ENCODE peak calls at places on chromosomes 2 and 18, in eight cellular contexts. J, S, O, N, Z, T, F and G are unnamed samples.
A peak's percentile ranks its signal among the peaks of the same experiment; 100 is the strongest.

GRCh38 chr2:191218292-191218898 is 26.8 kb upstream of the MYO1B start:
- DNase-seq in N (peak; percentile 89), Z (no peak), T (peak; percentile 86), F (peak; percentile 15), S (no peak), J (peak; percentile 78), O (peak; percentile 97), G (no peak)

GRCh38 chr2:229610359-229610758 is 104.0 kb downstream of the DNER start:
- DNase-seq in J (no peak), F (no peak), N (peak; percentile 77), Z (no peak), S (no peak), T (peak; percentile 38), O (no peak), G (no peak)

GRCh38 chr2:241598487-241598886 is 38.5 kb downstream of the THAP4 start:
- DNase-seq in T (peak; percentile 31), F (no peak), N (peak; percentile 18), O (peak; percentile 35), J (no peak), S (no peak), Z (no peak), G (no peak)

GRCh38 chr18:42053188-42053781 is 98.3 kb downstream of the PIK3C3 start:
- DNase-seq in F (peak; percentile 19), T (peak; percentile 65), N (peak; percentile 79), J (peak; percentile 77), Z (no peak), S (no peak), O (peak; percentile 33), G (peak; percentile 37)

GRCh38 chr18:47175283-47175894 is 775 bp downstream of the IER3IP1 start:
- DNase-seq in S (no peak), Z (no peak), T (no peak), N (peak; percentile 10), J (no peak), O (no peak), F (no peak), G (no peak)

GRCh38 chr18:48002933-48003365 is 72.5 kb upstream of the SMAD2 start:
- DNase-seq in F (no peak), S (no peak), Z (no peak), T (peak; percentile 73), O (peak; percentile 97), N (peak; percentile 59), J (no peak), G (no peak)

GRCh38 chr2:12169721-12170120 is 423.3 kb downstream of the LPIN1 start:
- DNase-seq in O (no peak), J (peak; percentile 30), N (peak; percentile 97), F (no peak), T (peak; percentile 34), Z (no peak), S (no peak), G (no peak)

GRCh38 chr2:238132463-238133450 is 5.7 kb upstream of the KLHL30 start:
- DNase-seq in Z (no peak), J (no peak), T (no peak), S (no peak), N (no peak), O (no peak), F (no peak), G (no peak)

GRCh38 chr18:12686100-12686499 is 16.4 kb downstream of the CEP76 start:
- DNase-seq in O (peak; percentile 55), N (peak; percentile 44), S (no peak), Z (no peak), J (no peak), F (no peak), T (peak; percentile 58), G (no peak)

GRCh38 chr2:217664761-217665160 is 338.0 kb downstream of the TNS1 start:
- DNase-seq in F (no peak), O (no peak), N (no peak), Z (no peak), J (no peak), T (no peak), S (no peak), G (no peak)

GRCh38 chr2:11967946-11968465 is 221.6 kb downstream of the LPIN1 start:
- DNase-seq in J (peak; percentile 19), T (peak; percentile 96), S (no peak), N (peak; percentile 69), F (no peak), Z (no peak), O (no peak), G (no peak)

GRCh38 chr2:11634584-11634983 is 35.4 kb downstream of the NTSR2 start:
- DNase-seq in N (no peak), O (no peak), Z (no peak), F (no peak), J (no peak), T (no peak), S (no peak), G (no peak)

GRCh38 chr2:2455151-2455550 is 124.1 kb upstream of the MYT1L start:
- DNase-seq in T (no peak), Z (no peak), J (no peak), S (no peak), O (no peak), F (no peak), N (no peak), G (no peak)

GRCh38 chr2:32124660-32125059 is 41.0 kb upstream of the SLC30A6 start:
- DNase-seq in N (no peak), O (no peak), T (no peak), S (no peak), F (no peak), Z (no peak), J (no peak), G (no peak)

GRCh38 chr2:1306029-1306686 is 107.1 kb upstream of the TPO start:
- DNase-seq in N (no peak), O (no peak), Z (no peak), T (no peak), J (no peak), F (no peak), S (no peak), G (no peak)

GRCh38 chr2:27636766-27637165 is 7.9 kb downstream of the GPN1 start:
- DNase-seq in S (no peak), T (peak; percentile 36), O (no peak), Z (no peak), N (no peak), F (no peak), J (no peak), G (no peak)
- TF ChIP-seq CTCF in S (no peak), T (no peak), O (no peak), Z (no peak), N (no peak), F (no peak), J (no peak), G (no peak)

DNA sequence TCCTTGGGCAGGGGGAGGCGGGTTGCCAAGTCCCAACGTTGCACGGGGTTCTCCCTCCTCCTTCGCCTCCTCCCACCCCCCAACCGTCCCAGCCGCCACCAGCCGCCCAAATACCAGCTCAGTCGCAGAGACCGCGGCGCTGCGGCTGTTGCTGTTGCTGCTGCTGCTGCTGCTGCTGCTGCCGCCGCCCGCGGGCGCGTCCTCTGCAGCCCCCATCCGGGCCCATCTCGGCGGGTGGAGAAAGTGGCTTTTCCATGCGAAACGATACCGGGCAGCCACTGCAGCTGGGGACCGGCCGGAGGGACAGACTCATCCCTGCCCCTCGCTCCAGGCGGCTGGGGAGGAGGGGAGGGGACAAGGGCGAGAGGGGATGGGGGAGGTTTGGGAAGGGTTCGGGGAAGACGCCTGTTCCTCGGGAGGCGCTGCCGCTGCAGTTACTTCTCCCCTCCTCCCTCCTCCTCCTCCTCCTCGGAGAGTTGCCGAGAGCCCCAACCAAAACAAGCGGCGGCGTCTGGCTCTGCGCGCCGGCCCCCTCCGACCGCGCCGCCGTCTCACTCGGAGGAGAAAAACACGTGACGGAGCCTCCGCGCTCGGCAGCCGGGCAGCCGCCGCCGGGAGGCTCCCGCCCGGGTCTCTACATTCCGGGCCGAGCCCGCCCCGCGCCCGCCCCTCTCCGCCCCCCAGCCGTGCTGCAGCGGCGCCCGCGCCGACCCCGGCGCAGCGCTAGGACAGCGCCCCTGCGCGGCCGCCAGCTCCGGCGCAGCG is at the start of gene IRS1:
- DNase-seq in J (peak; percentile 96), N (peak; percentile 86), T (peak; percentile 78), O (peak; percentile 76), F (peak; percentile 62), S (peak; percentile 78), Z (peak; percentile 83), G (peak; percentile 67)
- TF ChIP-seq CTCF in J (no peak), N (no peak), T (no peak), O (peak; percentile 86), F (peak; percentile 62), S (no peak), Z (no peak), G (peak; percentile 59)

GRCh38 chr2:21317131-21317530 is 193.4 kb downstream of the TDRD15 start:
- DNase-seq in T (peak; percentile 29), F (peak; percentile 19), O (peak; percentile 52), N (peak; percentile 21), S (no peak), Z (no peak), J (peak; percentile 76), G (peak; percentile 45)
- TF ChIP-seq CTCF in T (peak; percentile 46), F (peak; percentile 73), O (peak; percentile 45), N (peak; percentile 34), S (peak; percentile 59), Z (peak; percentile 81), J (peak; percentile 63), G (peak; percentile 59)

GRCh38 chr2:96604104-96604503 is 34.0 kb downstream of the KANSL3 start:
- DNase-seq in S (no peak), O (peak; percentile 47), Z (no peak), N (no peak), J (peak; percentile 23), T (no peak), F (no peak), G (no peak)

GRCh38 chr2:96599941-96600340 is 38.2 kb downstream of the KANSL3 start:
- DNase-seq in Z (no peak), N (no peak), S (no peak), J (no peak), T (peak; percentile 56), F (no peak), O (no peak), G (no peak)

GRCh38 chr2:96601382-96602292 is 36.5 kb downstream of the KANSL3 start:
- DNase-seq in T (no peak), F (no peak), O (no peak), N (no peak), J (peak; percentile 49), S (no peak), Z (no peak), G (no peak)

GRCh38 chr2:96596596-96596995 is 41.5 kb downstream of the KANSL3 start:
- DNase-seq in T (no peak), J (no peak), F (no peak), Z (no peak), S (no peak), N (no peak), O (no peak), G (no peak)

GRCh38 chr2:96602330-96602823 is 35.7 kb downstream of the KANSL3 start:
- DNase-seq in Z (no peak), N (no peak), T (peak; percentile 29), J (peak; percentile 19), S (no peak), F (no peak), O (peak; percentile 23), G (no peak)
- TF ChIP-seq CTCF in Z (no peak), N (no peak), T (peak; percentile 60), J (no peak), S (no peak), F (no peak), O (no peak), G (no peak)

GRCh38 chr2:28956415-28956826 is 24.7 kb upstream of the TOGARAM2 start:
- DNase-seq in F (peak; percentile 38), J (peak; percentile 54), O (no peak), T (no peak), N (peak; percentile 58), Z (no peak), S (no peak), G (no peak)
- TF ChIP-seq CTCF in F (peak; percentile 60), J (no peak), O (no peak), T (peak; percentile 17), N (peak; percentile 43), Z (no peak), S (peak; percentile 17), G (peak; percentile 34)